ENCODE peak calls at places on chromosomes 11 and 22, in six cellular contexts. T, Z, D, J, R and F are unnamed samples.
A peak's percentile ranks its signal among the peaks of the same experiment; 100 is the strongest.

GRCh38 chr11:78312712-78313111 is 104.9 kb downstream of the GAB2 start:
- DNase-seq in J (no peak), Z (no peak), R (no peak), T (no peak), D (no peak), F (no peak)

GRCh38 chr11:64745219-64745522 is 1.2 kb upstream of the RASGRP2 start:
- DNase-seq in R (peak; percentile 83), J (no peak), Z (peak; percentile 25), D (peak; percentile 47), T (peak; percentile 36), F (no peak)

GRCh38 chr11:117523680-117524079 is 196.0 kb downstream of the CEP164 start:
- DNase-seq in J (peak; percentile 20), Z (no peak), T (no peak), D (no peak), R (no peak), F (no peak)

GRCh38 chr11:2200957-2201519 is 29.4 kb upstream of the TH start:
- DNase-seq in J (no peak), Z (no peak), T (no peak), D (no peak), R (no peak), F (no peak)

GRCh38 chr11:62472063-62472884 is 53.4 kb downstream of the SCGB1A1 start:
- DNase-seq in R (no peak), Z (no peak), T (no peak), J (peak; percentile 75), D (no peak), F (no peak)

GRCh38 chr11:100573911-100574513 is 113.1 kb upstream of the ARHGAP42 start:
- DNase-seq in T (no peak), J (peak; percentile 31), R (no peak), Z (no peak), D (no peak), F (no peak)

GRCh38 chr11:3723014-3723708 is 52.0 kb upstream of the CHRNA10 start:
- DNase-seq in Z (no peak), T (no peak), R (no peak), J (peak; percentile 99), D (no peak), F (no peak)

GRCh38 chr11:61172888-61173287 is 11.7 kb upstream of the VPS37C start:
- DNase-seq in D (no peak), Z (no peak), R (no peak), J (no peak), T (no peak), F (no peak)

GRCh38 chr22:37358917-37359316 is 68.4 kb downstream of the ELFN2 start:
- DNase-seq in D (no peak), T (no peak), R (no peak), Z (no peak), J (peak; percentile 24), F (no peak)

GRCh38 chr22:35642305-35642741 is 5.9 kb upstream of the APOL6 start:
- DNase-seq in D (no peak), R (peak; percentile 38), T (no peak), J (peak; percentile 38), Z (no peak), F (no peak)

GRCh38 chr11:128470081-128470480 is 117.3 kb downstream of the ETS1 start:
- DNase-seq in Z (no peak), D (no peak), T (no peak), R (no peak), J (no peak), F (no peak)

GRCh38 chr11:33463059-33463458 is 205.9 kb downstream of the HIPK3 start:
- DNase-seq in R (no peak), D (no peak), Z (no peak), J (peak; percentile 19), T (no peak), F (no peak)

GRCh38 chr11:44943118-44943517 is 7.6 kb downstream of the TP53I11 start:
- DNase-seq in J (no peak), Z (no peak), R (no peak), D (peak; percentile 69), T (no peak), F (no peak)

GRCh38 chr11:20368441-20368840 is 4.9 kb downstream of the HTATIP2 start:
- DNase-seq in J (no peak), T (no peak), D (no peak), R (no peak), Z (peak; percentile 37), F (no peak)

GRCh38 chr11:78532991-78533861 is 41.4 kb downstream of the NARS2 start:
- DNase-seq in R (no peak), T (no peak), J (no peak), D (no peak), Z (no peak), F (no peak)